ENCODE peak calls at places on chromosome 4, in eight cellular contexts. N is HEK293T, R is activated T-cell treated with anti-CD3 and anti-CD28 coated beads for 48 hours, Z is T-helper 1 cell, P is T-cell, V is ELF-1, Q is naive B cell, B is activated T-helper 1 cell treated with Interleukin-2 at 50 U/mL for 16 hours. J is an unnamed sample.
A peak's percentile ranks its signal among the peaks of the same experiment; 100 is the strongest.

GRCh38 chr4:151468715-151469696 is 60.0 kb downstream of the FHIP1A start:
- DNase-seq in N (no peak), R (no peak), Z (no peak), P (no peak), V (no peak), Q (no peak), B (no peak), J (no peak)

GRCh38 chr4:155411546-155411945 is 34.8 kb upstream of the MAP9 start:
- DNase-seq in N (no peak), R (no peak), Z (no peak), P (no peak), V (no peak), Q (no peak), B (no peak), J (no peak)

GRCh38 chr4:74665346-74665745 is 129.0 kb downstream of the BTC start:
- DNase-seq in N (no peak), R (no peak), Z (no peak), P (no peak), V (no peak), Q (no peak), B (no peak), J (no peak)

GRCh38 chr4:121308328-121308663 is 72.5 kb downstream of the QRFPR start:
- DNase-seq in N (no peak), R (no peak), Z (no peak), P (no peak), V (no peak), Q (no peak), B (no peak), J (no peak)

GRCh38 chr4:154073107-154073817 is 284.4 kb upstream of the SFRP2 start:
- DNase-seq in N (no peak), R (no peak), Z (no peak), P (no peak), V (no peak), Q (no peak), B (no peak), J (no peak)

GRCh38 chr4:182215171-182215570 is 28.0 kb upstream of the TENM3 start:
- DNase-seq in N (no peak), R (no peak), Z (no peak), P (no peak), V (no peak), Q (no peak), B (no peak), J (no peak)

GRCh38 chr4:53712326-53712725 is 121.0 kb upstream of the LNX1 start:
- DNase-seq in N (no peak), R (no peak), Z (no peak), P (no peak), V (no peak), Q (no peak), B (no peak), J (no peak)

GRCh38 chr4:86338521-86338920 is 21.3 kb downstream of the MAPK10 start:
- DNase-seq in N (no peak), R (no peak), Z (no peak), P (no peak), V (no peak), Q (no peak), B (no peak), J (no peak)

GRCh38 chr4:1400191-1400805 is 5.9 kb downstream of the NKX1-1 start:
- DNase-seq in N (no peak), R (no peak), Z (no peak), P (no peak), V (no peak), Q (no peak), B (no peak), J (no peak)

GRCh38 chr4:26609398-26609797 is 25.5 kb downstream of the TBC1D19 start:
- DNase-seq in N (no peak), R (no peak), Z (no peak), P (no peak), V (no peak), Q (no peak), B (no peak), J (no peak)

GRCh38 chr4:53916431-53916889 is 147.9 kb downstream of the CHIC2 start:
- DNase-seq in N (no peak), R (no peak), Z (no peak), P (no peak), V (no peak), Q (no peak), B (no peak), J (no peak)

GRCh38 chr4:153809916-153810810 is 21.3 kb upstream of the SFRP2 start:
- DNase-seq in N (no peak), R (no peak), Z (no peak), P (no peak), V (no peak), Q (no peak), B (no peak), J (no peak)

GRCh38 chr4:26372525-26373172 is 51.8 kb downstream of the RBPJ start:
- DNase-seq in N (peak; percentile 19), R (peak; percentile 18), Z (peak; percentile 9), P (peak; percentile 6), V (no peak), Q (peak; percentile 17), B (no peak), J (peak; percentile 13)

GRCh38 chr4:156968479-156968984 is 3.1 kb downstream of the PDGFC start:
- DNase-seq in N (peak; percentile 45), R (no peak), Z (no peak), P (no peak), V (peak; percentile 61), Q (peak; percentile 24), B (no peak), J (peak; percentile 55)

GRCh38 chr4:128718793-128719192 is 90.7 kb upstream of the JADE1 start:
- DNase-seq in N (no peak), R (no peak), Z (no peak), P (no peak), V (no peak), Q (no peak), B (no peak), J (no peak)

GRCh38 chr4:7392438-7393374 is 42.0 kb downstream of the PSAPL1 start:
- DNase-seq in N (no peak), R (no peak), Z (no peak), P (no peak), V (peak; percentile 69), Q (no peak), B (no peak), J (no peak)

GRCh38 chr4:78693777-78694456 is 82.2 kb upstream of the BMP2K start:
- DNase-seq in N (no peak), R (no peak), Z (no peak), P (no peak), V (no peak), Q (no peak), B (no peak), J (no peak)

GRCh38 chr4:128468485-128468989 is 180.9 kb upstream of the PGRMC2 start:
- DNase-seq in N (no peak), R (no peak), Z (no peak), P (no peak), V (no peak), Q (no peak), B (no peak), J (no peak)

GRCh38 chr4:141686146-141686775 is 49.9 kb downstream of the IL15 start:
- DNase-seq in N (no peak), R (no peak), Z (no peak), P (no peak), V (no peak), Q (no peak), B (no peak), J (no peak)

GRCh38 chr4:56323386-56323785 is 63.9 kb downstream of the AASDH start:
- DNase-seq in N (no peak), R (no peak), Z (no peak), P (no peak), V (no peak), Q (no peak), B (no peak), J (peak; percentile 11)

GRCh38 chr4:89836897-89837384 is at the start of gene SNCA:
- DNase-seq in N (peak; percentile 74), R (peak; percentile 27), Z (peak; percentile 14), P (no peak), V (peak; percentile 48), Q (peak; percentile 17), B (no peak), J (peak; percentile 21)

GRCh38 chr4:167000141-167000852 is 234.0 kb downstream of the SPOCK3 start:
- DNase-seq in N (no peak), R (no peak), Z (no peak), P (no peak), V (no peak), Q (no peak), B (no peak), J (no peak)

GRCh38 chr4:93368968-93369367 is 459.6 kb upstream of the ATOH1 start:
- DNase-seq in N (no peak), R (no peak), Z (no peak), P (no peak), V (no peak), Q (no peak), B (no peak), J (no peak)

GRCh38 chr4:81042578-81043365 is 12.3 kb downstream of the BMP3 start:
- DNase-seq in N (no peak), R (no peak), Z (no peak), P (no peak), V (no peak), Q (no peak), B (no peak), J (no peak)

J was measured in nucleus accumbens.